ENCODE peak calls at places on chromosomes 11 and 22, in five cellular contexts. H is renal cortical epithelial cell, T is cardiac muscle cell, E is memory B cell, N is germinal center. X is an unnamed sample.

GRCh38 chr22:36267058-36267457 is 14.1 kb downstream of the APOL1 start:
- DNase-seq in H (no peak), T (no peak), E (no peak), N (no peak), X (no peak)

GRCh38 chr22:22802346-22802970 is 85.2 kb upstream of the IGLL5 start:
- DNase-seq in N (peak; percentile 65), E (no peak), T (peak; percentile 3), H (no peak), X (no peak)

GRCh38 chr11:19345848-19346681 is 105.3 kb upstream of the E2F8 start:
- DNase-seq in E (no peak), T (peak; percentile 34), H (no peak), N (peak; percentile 41), X (peak; percentile 60)

GRCh38 chr22:38228326-38228872 is 26.6 kb downstream of the MAFF start:
- DNase-seq in T (peak; percentile 32), N (no peak), E (no peak), H (no peak), X (no peak)

GRCh38 chr11:111749646-111750045 is 16.5 kb downstream of the PPP2R1B start:
- DNase-seq in T (no peak), N (no peak), E (no peak), H (no peak), X (no peak)

GRCh38 chr11:96088914-96089313 is 165.0 kb upstream of the MTMR2 start:
- DNase-seq in N (no peak), H (no peak), E (no peak), T (no peak), X (no peak)

GRCh38 chr22:33431300-33431699 is 373.1 kb upstream of the SYN3 start:
- DNase-seq in E (no peak), H (no peak), T (no peak), N (no peak), X (no peak)

GRCh38 chr11:6733326-6734030 is 38.3 kb downstream of the OR2AG2 start:
- DNase-seq in H (no peak), E (no peak), N (no peak), T (no peak), X (no peak)

GRCh38 chr11:32229566-32230240 is 138.8 kb downstream of the RCN1 start:
- DNase-seq in H (no peak), N (no peak), E (no peak), T (no peak), X (no peak)

GRCh38 chr22:22398530-22399327 is 109.8 kb downstream of the ZNF280B start:
- DNase-seq in E (no peak), N (no peak), H (no peak), T (no peak), X (no peak)

GRCh38 chr11:85771568-85771967 is 39.4 kb downstream of the SYTL2 start:
- DNase-seq in E (no peak), T (no peak), H (no peak), N (no peak), X (no peak)

GRCh38 chr11:120385690-120386089 is 49.5 kb downstream of the ARHGEF12 start:
- DNase-seq in T (no peak), H (no peak), N (no peak), E (no peak), X (no peak)

GRCh38 chr11:107042748-107043147 is 24.5 kb upstream of the GUCY1A2 start:
- DNase-seq in N (no peak), T (no peak), H (no peak), E (no peak), X (no peak)

GRCh38 chr22:22979121-22979724 is 91.1 kb upstream of the GNAZ start:
- DNase-seq in T (no peak), E (no peak), N (no peak), H (no peak), X (no peak)

GRCh38 chr11:65425105-65425970 is 2.7 kb downstream of the NEAT1 start:
- DNase-seq in T (peak; percentile 82), H (peak; percentile 61), E (peak; percentile 86), N (peak; percentile 69), X (no peak)